ENCODE peak calls at places on chromosomes 1 and 21, in nine cellular contexts. T is stomach, K is sigmoid colon, Z is neural crest cell, I is neural progenitor cell, M is natural killer cell, X is Peyer's patch, L is AG09309, R is body of pancreas. S is an unnamed sample.

GRCh38 chr21:41375875-41376274 is 14.0 kb downstream of the MX2 start:
- DNase-seq in T (no peak), K (no peak), Z (no peak), I (no peak), M (no peak), X (no peak), L (no peak), R (no peak), S (no peak)

GRCh38 chr1:201773764-201774163 is 55.2 kb upstream of the IPO9 start:
- DNase-seq in T (no peak), K (no peak), Z (no peak), I (no peak), M (no peak), X (no peak), L (no peak), R (no peak), S (no peak)

GRCh38 chr1:235866207-235866912 is at the start of gene LYST:
- DNase-seq in T (peak; percentile 49), K (peak; percentile 79), Z (peak; percentile 28), I (peak; percentile 71), M (peak; percentile 67), X (peak; percentile 83), L (no peak), R (peak; percentile 49), S (peak; percentile 58)

GRCh38 chr1:217780993-217781392 is 149.8 kb downstream of the SPATA17 start:
- DNase-seq in T (no peak), K (no peak), Z (no peak), I (no peak), M (no peak), X (no peak), L (no peak), R (no peak), S (no peak)

GRCh38 chr1:214076004-214076320 is 88.2 kb downstream of the PROX1 start:
- DNase-seq in T (no peak), K (no peak), Z (no peak), I (no peak), M (no peak), X (no peak), L (no peak), R (no peak), S (no peak)

GRCh38 chr1:69569983-69570755 is 2.4 kb downstream of the LRRC7 start:
- DNase-seq in T (no peak), K (no peak), Z (no peak), I (peak; percentile 52), M (no peak), X (no peak), L (no peak), R (no peak), S (no peak)

GRCh38 chr21:43268086-43268803 is 99.4 kb downstream of the CRYAA start:
- DNase-seq in T (no peak), K (no peak), Z (no peak), I (no peak), M (no peak), X (no peak), L (no peak), R (no peak), S (no peak)

GRCh38 chr1:245264226-245264625 is 109.4 kb downstream of the KIF26B start:
- DNase-seq in T (no peak), K (no peak), Z (no peak), I (no peak), M (no peak), X (no peak), L (no peak), R (no peak), S (no peak)

GRCh38 chr1:11364170-11364569 is 91.2 kb downstream of the UBIAD1 start:
- DNase-seq in T (peak; percentile 29), K (no peak), Z (no peak), I (no peak), M (no peak), X (no peak), L (no peak), R (peak; percentile 14), S (no peak)

GRCh38 chr1:216456682-216457081 is 33.4 kb upstream of the USH2A start:
- DNase-seq in T (no peak), K (no peak), Z (no peak), I (peak; percentile 30), M (no peak), X (no peak), L (peak; percentile 8), R (no peak), S (no peak)

GRCh38 chr1:212920895-212921294 is 29.4 kb upstream of the VASH2 start:
- DNase-seq in T (no peak), K (no peak), Z (no peak), I (no peak), M (no peak), X (no peak), L (no peak), R (no peak), S (no peak)
- TF ChIP-seq CTCF in T (no peak), K (no peak), Z (no peak), I (peak; percentile 42), M (no peak), X (no peak), L (peak; percentile 27), R (no peak), S (peak; percentile 31)

DNA sequence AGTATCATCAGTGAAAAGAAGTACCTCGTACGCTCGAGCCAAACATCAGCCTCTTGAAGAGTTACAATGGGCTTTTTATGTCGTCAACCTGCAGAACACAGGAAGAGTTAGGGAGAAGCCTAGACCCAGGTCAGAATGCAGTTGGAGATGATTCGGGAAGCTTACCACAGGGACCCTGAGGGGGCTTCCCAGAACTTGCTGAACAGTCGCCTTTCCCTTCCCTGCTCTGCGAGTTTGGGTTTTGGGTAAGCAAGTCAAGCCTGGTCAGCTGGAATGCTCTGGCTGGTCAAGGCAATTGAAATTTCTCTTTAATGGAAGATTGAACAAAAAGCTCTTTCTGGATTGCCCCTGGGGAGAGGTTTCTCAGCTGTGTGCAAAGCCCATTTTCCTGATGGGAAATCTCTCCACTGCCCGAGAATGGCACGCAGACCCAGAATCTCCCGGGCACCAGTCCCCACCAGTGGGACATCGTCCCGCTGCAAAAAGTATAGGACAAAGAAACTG is 263.6 kb upstream of the TMEM51 start:
- DNase-seq in T (no peak), K (no peak), Z (no peak), I (no peak), M (no peak), X (no peak), L (no peak), R (no peak), S (no peak)
- TF ChIP-seq CTCF in T (no peak), K (no peak), Z (no peak), I (no peak), M (no peak), X (no peak), L (no peak), R (no peak), S (no peak)

DNA sequence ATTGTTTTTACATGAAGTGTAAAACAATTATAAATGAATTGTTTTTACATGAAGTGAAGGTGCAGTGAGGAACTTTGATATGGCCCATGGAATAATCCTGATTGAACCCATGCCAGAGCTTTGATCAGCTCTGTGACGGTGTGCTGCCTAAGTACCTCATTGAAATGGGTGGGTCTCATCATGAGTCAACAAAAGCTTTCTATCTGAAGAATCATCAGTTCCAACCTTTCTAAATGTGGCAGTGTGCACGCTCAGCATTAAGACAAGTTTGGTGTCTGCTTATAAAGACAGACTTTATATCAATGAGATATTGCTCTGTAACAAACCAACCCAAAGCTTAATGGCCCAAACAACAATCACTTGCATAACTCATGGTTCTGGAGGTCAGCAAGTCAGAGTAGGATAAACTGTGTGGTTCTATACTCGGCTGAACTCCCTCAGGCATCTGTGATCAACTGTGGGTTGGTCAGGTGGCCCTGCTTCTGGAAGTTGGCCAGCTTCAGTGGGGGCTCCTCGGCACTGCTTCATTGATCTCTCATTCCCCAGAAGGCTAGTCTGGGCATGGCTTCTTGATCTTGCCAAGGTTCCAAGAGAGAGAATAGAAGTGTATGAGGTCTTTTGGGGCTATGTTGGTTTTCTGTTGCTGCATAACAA is 258.0 kb downstream of the LTN1 start:
- DNase-seq in T (no peak), K (no peak), Z (no peak), I (no peak), M (no peak), X (no peak), L (no peak), R (no peak), S (no peak)
- TF ChIP-seq CTCF in T (no peak), K (no peak), Z (no peak), I (no peak), M (no peak), X (no peak), L (no peak), R (no peak), S (no peak)

DNA sequence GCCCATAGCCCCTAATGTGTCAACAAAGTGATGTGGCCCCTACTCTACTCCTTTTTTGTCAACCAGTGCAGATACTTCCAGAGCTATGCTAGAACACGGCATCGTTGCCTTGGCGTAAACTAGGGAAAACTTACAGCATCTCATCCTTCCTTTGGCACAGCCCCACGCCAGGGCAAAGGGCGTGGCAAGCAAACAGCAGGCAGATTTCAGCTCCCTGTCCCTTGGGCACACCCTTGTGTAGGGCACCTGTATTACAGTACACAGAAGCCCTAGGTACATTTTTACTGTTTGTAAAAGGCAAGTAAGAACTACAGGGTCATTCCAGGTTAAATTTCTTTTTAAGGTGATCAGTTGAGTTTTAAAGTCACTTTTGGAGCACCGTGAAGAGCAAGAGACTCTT is 29.3 kb downstream of the PRDX6 start:
- DNase-seq in T (peak; percentile 56), K (no peak), Z (no peak), I (no peak), M (no peak), X (peak; percentile 74), L (no peak), R (peak; percentile 65), S (no peak)
- TF ChIP-seq CTCF in T (peak; percentile 20), K (no peak), Z (peak; percentile 44), I (peak; percentile 15), M (no peak), X (no peak), L (no peak), R (peak; percentile 41), S (no peak)

S was measured in CD14-positive monocyte.